ENCODE peak calls at places on chromosomes 4 and X, in seven cellular contexts. F is K562; Y is transverse colon; Q is left lung; T is tibial artery; B is H9; X is CD8-positive, alpha-beta T cell. A is an unnamed sample.

GRCh38 chrX:44400588-44400987 is 57.1 kb upstream of the EFHC2 start:
- DNase-seq in F (no peak), Y (no peak), Q (peak; percentile 33), T (no peak), B (no peak), X (no peak), A (no peak)

GRCh38 chrX:134416106-134416505 is 43.9 kb upstream of the HPRT1 start:
- DNase-seq in F (no peak), Y (no peak), Q (no peak), T (no peak), B (no peak), X (no peak), A (no peak)

GRCh38 chr4:111228874-111229273 is 606.0 kb upstream of the PITX2 start:
- DNase-seq in F (no peak), Y (no peak), Q (no peak), T (no peak), B (no peak), X (no peak), A (no peak)

GRCh38 chr4:8775751-8776355 is 95.8 kb downstream of the HMX1 start:
- DNase-seq in F (no peak), Y (no peak), Q (peak; percentile 14), T (peak; percentile 49), B (no peak), X (no peak), A (peak; percentile 46)

GRCh38 chr4:175125410-175126068 is 207.4 kb downstream of the ADAM29 start:
- DNase-seq in F (no peak), Y (no peak), Q (no peak), T (no peak), B (no peak), X (no peak), A (no peak)

GRCh38 chr4:95107004-95107403 is 349.2 kb downstream of the BMPR1B start:
- DNase-seq in F (no peak), Y (no peak), Q (no peak), T (no peak), B (no peak), X (no peak), A (no peak)

GRCh38 chrX:148422531-148422930 is 77.9 kb upstream of the AFF2 start:
- DNase-seq in F (no peak), Y (no peak), Q (no peak), T (no peak), B (no peak), X (no peak), A (no peak)

GRCh38 chrX:48580662-48581061 is 6.4 kb downstream of the RBM3 start:
- DNase-seq in F (no peak), Y (no peak), Q (no peak), T (no peak), B (no peak), X (no peak), A (no peak)

GRCh38 chrX:73785493-73785892 is 222.5 kb downstream of the CHIC1 start:
- DNase-seq in F (no peak), Y (no peak), Q (no peak), T (no peak), B (no peak), X (no peak), A (no peak)

GRCh38 chr4:4440333-4441061 is 53.6 kb downstream of the NSG1 start:
- DNase-seq in F (no peak), Y (no peak), Q (no peak), T (no peak), B (no peak), X (no peak), A (no peak)

GRCh38 chr4:136383126-136383525 is 1149.2 kb downstream of the PCDH18 start:
- DNase-seq in F (no peak), Y (no peak), Q (no peak), T (no peak), B (no peak), X (no peak), A (no peak)

GRCh38 chr4:63787326-63787725 is 621.9 kb downstream of the TECRL start:
- DNase-seq in F (no peak), Y (no peak), Q (no peak), T (no peak), B (no peak), X (no peak), A (no peak)

GRCh38 chr4:105061136-105061696 is 85.5 kb upstream of the TET2 start:
- DNase-seq in F (no peak), Y (peak; percentile 19), Q (peak; percentile 35), T (no peak), B (peak; percentile 32), X (peak; percentile 5), A (no peak)

GRCh38 chrX:31459361-31459760 is 387.5 kb upstream of the FTHL17 start:
- DNase-seq in F (no peak), Y (no peak), Q (no peak), T (no peak), B (no peak), X (no peak), A (no peak)

DNA sequence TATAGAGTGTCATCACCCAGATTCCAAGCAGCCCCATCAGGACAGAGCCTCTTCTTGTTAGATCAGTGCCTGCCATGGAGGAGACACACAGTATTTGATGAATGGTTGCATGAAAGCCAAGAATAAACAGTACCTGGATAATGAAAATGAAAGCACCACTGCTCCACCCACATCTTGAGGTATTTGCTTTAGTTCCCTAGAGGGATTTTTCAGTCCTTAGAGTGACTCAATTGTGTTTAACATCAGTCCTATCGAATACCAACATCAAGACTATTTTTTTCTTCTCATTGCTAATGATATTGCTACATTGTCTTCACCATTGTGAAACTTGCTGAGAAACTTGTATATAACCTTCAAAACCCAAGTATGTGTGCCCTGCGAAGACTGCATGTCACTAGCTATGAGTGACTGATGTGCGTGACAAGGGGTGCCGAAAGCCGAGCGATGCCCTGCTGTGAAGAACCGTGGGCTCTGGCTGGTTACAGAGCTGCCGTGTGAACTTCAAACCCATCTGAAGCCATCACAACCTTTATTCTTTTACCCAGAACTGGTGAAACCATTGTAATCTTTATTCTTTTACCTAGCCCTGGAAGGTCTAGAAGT is 211.3 kb upstream of the FAT1 start:
- DNase-seq in F (no peak), Y (no peak), Q (no peak), T (no peak), B (no peak), X (no peak), A (no peak)
- H3K4me1 ChIP-seq in F (no peaks in the 10 kb centered on the region), Y (peaks cover 62% of the 10 kb centered on the region), Q (peaks cover 11% of the 10 kb centered on the region), T (no peaks in the 10 kb centered on the region), B (peaks cover 2% of the 10 kb centered on the region), X (no peaks in the 10 kb centered on the region), A (no peaks in the 10 kb centered on the region)

GRCh38 chr4:121666091-121666679 is 30.6 kb downstream of the ANXA5 start:
- DNase-seq in F (no peak), Y (no peak), Q (peak; percentile 62), T (no peak), B (no peak), X (no peak), A (peak; percentile 71)
- TF ChIP-seq CTCF in F (no peak), Y (no peak), Q (no peak), T (no peak), B (no peak), X (no peak), A (no peak)

GRCh38 chr4:98285676-98286075 is 24.5 kb downstream of the RAP1GDS1 start:
- DNase-seq in F (no peak), Y (no peak), Q (no peak), T (no peak), B (no peak), X (no peak), A (no peak)

GRCh38 chr4:98293089-98293887 is 32.1 kb downstream of the RAP1GDS1 start:
- DNase-seq in F (no peak), Y (no peak), Q (no peak), T (no peak), B (no peak), X (no peak), A (no peak)

GRCh38 chr4:98289375-98289774 is 28.2 kb downstream of the RAP1GDS1 start:
- DNase-seq in F (no peak), Y (no peak), Q (no peak), T (no peak), B (no peak), X (no peak), A (no peak)

GRCh38 chr4:98287328-98287727 is 26.1 kb downstream of the RAP1GDS1 start:
- DNase-seq in F (no peak), Y (no peak), Q (no peak), T (no peak), B (no peak), X (no peak), A (no peak)

DNA sequence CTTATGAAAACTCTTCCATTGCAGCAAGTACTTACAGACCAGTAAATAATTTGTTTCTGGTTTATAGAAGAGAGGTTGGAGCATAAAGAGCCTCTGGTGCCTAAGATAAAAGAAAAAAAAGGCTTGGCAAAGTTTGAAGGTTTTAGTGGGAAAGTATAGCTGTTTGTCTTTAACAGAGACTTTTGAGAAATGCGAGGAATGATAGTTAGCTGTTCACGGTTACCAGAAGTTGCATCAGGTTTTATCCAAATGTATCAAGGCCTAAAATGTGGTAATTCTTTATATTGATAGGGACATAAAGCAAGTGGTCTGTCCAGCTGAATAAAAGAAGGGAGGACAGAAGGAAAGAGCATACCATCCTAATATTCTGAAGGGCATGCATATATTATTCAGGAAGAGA is 29.3 kb downstream of the RAP1GDS1 start:
- DNase-seq in F (no peak), Y (no peak), Q (no peak), T (no peak), B (no peak), X (no peak), A (no peak)
- H3K27ac ChIP-seq in F (no peak overlapping the region), Y (no peak overlapping the region), Q (no peak overlapping the region), T (no peak overlapping the region), B (no peak overlapping the region), X (no peak overlapping the region), A (no peak overlapping the region)

DNA sequence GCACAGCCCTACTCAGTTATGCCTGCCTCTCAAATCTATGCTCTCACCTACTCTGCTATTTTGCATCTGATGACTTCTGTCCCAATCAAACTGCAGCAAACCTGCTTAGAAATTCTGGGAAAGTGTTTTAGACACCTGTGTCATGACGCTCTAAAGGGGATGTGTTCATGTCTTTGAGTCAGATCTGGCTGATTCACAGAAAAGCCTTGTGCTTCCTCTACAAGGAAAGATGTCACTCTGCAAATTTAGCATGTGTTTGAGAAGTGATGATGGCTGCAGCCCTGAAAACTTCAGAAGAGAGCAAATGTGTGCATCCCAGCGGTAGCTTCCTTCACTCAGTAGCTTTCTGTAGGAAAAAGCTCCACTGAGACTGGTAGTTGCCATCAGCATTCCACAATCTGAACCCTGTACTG is 235.4 kb downstream of the MGST2 start:
- DNase-seq in F (no peak), Y (no peak), Q (no peak), T (no peak), B (no peak), X (no peak), A (no peak)
- H3K4me1 ChIP-seq in F (no peaks in the 10 kb centered on the region), Y (peaks cover 10% of the 10 kb centered on the region), Q (no peaks in the 10 kb centered on the region), T (peaks cover 13% of the 10 kb centered on the region), B (no peaks in the 10 kb centered on the region), X (peaks cover 4% of the 10 kb centered on the region), A (peaks cover 18% of the 10 kb centered on the region)